ENCODE peak calls at places on chromosomes 16 and 17, in four cellular contexts. T is astrocyte, U is HEK293T, I is NCI-H748 treated with DMSO at 0.1 percent for 48 hours. P is an unnamed sample.

GRCh38 chr17:62968445-62968923 is 2.4 kb downstream of the TANC2 start:
- DNase-seq in T (peak), U (peak), I (peak), P (peak)

GRCh38 chr17:48565024-48565558 is 13.1 kb downstream of the HOXB4 start:
- DNase-seq in U (no peak), I (no peak), T (no peak), P (no peak)

GRCh38 chr17:9050801-9051401 is 29.6 kb downstream of the NTN1 start:
- DNase-seq in T (peak), I (no peak), U (no peak), P (peak)

GRCh38 chr16:25893332-25893731 is 201.6 kb downstream of the HS3ST4 start:
- DNase-seq in T (no peak), U (no peak), I (no peak), P (no peak)

GRCh38 chr16:67021321-67021720 is 7.6 kb upstream of the CBFB start:
- DNase-seq in U (no peak), I (no peak), T (no peak), P (no peak)

GRCh38 chr16:29007865-29008593 is 23.2 kb downstream of the LAT start:
- DNase-seq in U (peak), T (peak), I (no peak), P (peak)

GRCh38 chr17:80225230-80225629 is 5.0 kb downstream of the SLC26A11 start:
- DNase-seq in T (no peak), U (no peak), I (no peak), P (no peak)

GRCh38 chr17:80584171-80584905 is 39.7 kb downstream of the RPTOR start:
- DNase-seq in U (no peak), I (no peak), T (peak), P (no peak)

GRCh38 chr17:75353176-75353575 is 52.3 kb downstream of the GRB2 start:
- DNase-seq in U (no peak), I (no peak), T (no peak), P (no peak)

GRCh38 chr17:17724991-17725852 is 44.0 kb downstream of the RAI1 start:
- DNase-seq in I (no peak), T (no peak), U (no peak), P (no peak)

GRCh38 chr16:81500833-81501521 is 56.4 kb downstream of the CMIP start:
- DNase-seq in U (no peak), I (no peak), T (peak), P (peak)

GRCh38 chr17:45812102-45812501 is 28.0 kb downstream of the CRHR1 start:
- DNase-seq in U (peak), I (no peak), T (peak), P (no peak)

GRCh38 chr16:47311738-47312505 is 148.9 kb downstream of the ITFG1 start:
- DNase-seq in T (peak), U (no peak), I (no peak), P (peak)

GRCh38 chr17:39461911-39462641 is 790 bp downstream of the CDK12 start:
- DNase-seq in T (peak), U (no peak), I (no peak), P (no peak)

P was measured in RCC 7860.